ENCODE peak calls at places on chromosomes 6 and 20, in nine cellular contexts. X, M, D, E, G, A, P, B and Y are unnamed samples.

GRCh38 chr6:6008648-6009421 is 2.1 kb upstream of the NRN1 start:
- DNase-seq in X (no peak), M (no peak), D (peak; percentile 77), E (peak; percentile 84), G (peak; percentile 80), A (no peak), P (peak; percentile 76), B (peak; percentile 24), Y (no peak)

GRCh38 chr6:31922942-31923341 is 4.6 kb upstream of the C2 start:
- DNase-seq in X (peak; percentile 29), M (no peak), D (no peak), E (peak; percentile 35), G (peak; percentile 29), A (peak; percentile 42), P (no peak), B (no peak), Y (no peak)

GRCh38 chr20:51136326-51136725 is 113.4 kb upstream of the KCNG1 start:
- DNase-seq in X (no peak), M (no peak), D (no peak), E (no peak), G (no peak), A (no peak), P (no peak), B (no peak), Y (no peak)

GRCh38 chr20:12824353-12824752 is 184.4 kb upstream of the SPTLC3 start:
- DNase-seq in X (no peak), M (no peak), D (no peak), E (no peak), G (no peak), A (no peak), P (no peak), B (no peak), Y (no peak)

GRCh38 chr6:117531346-117531745 is 48.9 kb downstream of the DCBLD1 start:
- DNase-seq in X (no peak), M (no peak), D (no peak), E (no peak), G (peak; percentile 56), A (no peak), P (no peak), B (no peak), Y (no peak)

GRCh38 chr6:142297996-142298753 is 3.6 kb upstream of the ADGRG6 start:
- DNase-seq in X (peak; percentile 85), M (no peak), D (peak; percentile 92), E (no peak), G (peak; percentile 57), A (no peak), P (no peak), B (peak; percentile 92), Y (no peak)

GRCh38 chr6:16704706-16705402 is 56.4 kb downstream of the ATXN1 start:
- DNase-seq in X (peak; percentile 41), M (no peak), D (peak; percentile 60), E (peak; percentile 80), G (peak; percentile 74), A (peak; percentile 21), P (peak; percentile 79), B (peak; percentile 74), Y (no peak)

GRCh38 chr20:46828471-46828870 is 66.2 kb upstream of the EYA2 start:
- DNase-seq in X (peak; percentile 27), M (no peak), D (peak; percentile 71), E (no peak), G (peak; percentile 60), A (no peak), P (no peak), B (peak; percentile 83), Y (no peak)

GRCh38 chr20:13105864-13106457 is 97.2 kb downstream of the SPTLC3 start:
- DNase-seq in X (peak; percentile 61), M (no peak), D (peak; percentile 44), E (no peak), G (peak; percentile 56), A (no peak), P (no peak), B (peak; percentile 58), Y (no peak)

GRCh38 chr20:44805991-44806729 is 4.2 kb downstream of the RIMS4 start:
- DNase-seq in X (peak; percentile 43), M (no peak), D (peak; percentile 26), E (no peak), G (peak; percentile 71), A (no peak), P (no peak), B (peak; percentile 26), Y (peak; percentile 27)

GRCh38 chr6:13380761-13381160 is 52.4 kb upstream of the TBC1D7 start:
- DNase-seq in X (no peak), M (no peak), D (no peak), E (no peak), G (no peak), A (no peak), P (no peak), B (no peak), Y (no peak)

GRCh38 chr6:364609-365540 is 26.7 kb upstream of the IRF4 start:
- DNase-seq in X (no peak), M (no peak), D (no peak), E (no peak), G (no peak), A (no peak), P (no peak), B (no peak), Y (no peak)

GRCh38 chr6:30612213-30612612 is 4.8 kb downstream of the PPP1R10 start:
- DNase-seq in X (peak; percentile 56), M (no peak), D (peak; percentile 42), E (no peak), G (peak; percentile 61), A (no peak), P (no peak), B (peak; percentile 61), Y (no peak)

GRCh38 chr6:109824105-109824504 is 133.0 kb downstream of the FIG4 start:
- DNase-seq in X (no peak), M (no peak), D (peak; percentile 50), E (no peak), G (no peak), A (no peak), P (no peak), B (peak; percentile 61), Y (no peak)

GRCh38 chr20:18032977-18033892 is 24.5 kb downstream of the OVOL2 start:
- DNase-seq in X (no peak), M (no peak), D (no peak), E (no peak), G (no peak), A (no peak), P (no peak), B (peak; percentile 15), Y (no peak)

GRCh38 chr6:162442675-162443074 is 284.9 kb downstream of the PRKN start:
- DNase-seq in X (no peak), M (no peak), D (no peak), E (no peak), G (peak; percentile 2), A (no peak), P (no peak), B (peak; percentile 16), Y (peak; percentile 56)